ENCODE peak calls at places on chromosomes 12 and 14, in nine cellular contexts. L, T, C, I, G, E, D, O and R are unnamed samples.

GRCh38 chr12:96233941-96234461 is 39.8 kb downstream of the ELK3 start:
- DNase-seq in L (no peak), T (no peak), C (peak; percentile 29), I (no peak), G (peak; percentile 98), E (no peak), D (no peak), O (peak; percentile 97), R (peak; percentile 88)

GRCh38 chr14:92356677-92357076 is 33.7 kb downstream of the SLC24A4 start:
- DNase-seq in L (no peak), T (no peak), C (no peak), I (no peak), G (no peak), E (no peak), D (no peak), O (no peak), R (no peak)

GRCh38 chr14:68649461-68650189 is 143.2 kb downstream of the ZFP36L1 start:
- DNase-seq in L (no peak), T (no peak), C (no peak), I (no peak), G (no peak), E (no peak), D (no peak), O (no peak), R (no peak)

GRCh38 chr12:114869091-114869834 is 185.3 kb upstream of the TBX3 start:
- DNase-seq in L (no peak), T (no peak), C (no peak), I (no peak), G (no peak), E (no peak), D (no peak), O (peak; percentile 90), R (peak; percentile 90)

GRCh38 chr12:52093346-52093745 is 13.8 kb downstream of the SMIM41 start:
- DNase-seq in L (no peak), T (no peak), C (no peak), I (no peak), G (no peak), E (no peak), D (no peak), O (no peak), R (no peak)

GRCh38 chr14:99730876-99731351 is 46.8 kb downstream of the CYP46A1 start:
- DNase-seq in L (no peak), T (no peak), C (no peak), I (no peak), G (no peak), E (no peak), D (no peak), O (no peak), R (no peak)

GRCh38 chr14:104881369-104881979 is 16.4 kb downstream of the CEP170B start:
- DNase-seq in L (peak; percentile 3), T (no peak), C (no peak), I (no peak), G (no peak), E (no peak), D (no peak), O (no peak), R (no peak)

GRCh38 chr12:60072911-60073310 is 477.1 kb downstream of the SLC16A7 start:
- DNase-seq in L (no peak), T (no peak), C (peak; percentile 26), I (no peak), G (no peak), E (no peak), D (no peak), O (no peak), R (peak; percentile 86)

GRCh38 chr12:48285751-48286650 is 64.7 kb downstream of the ZNF641 start:
- DNase-seq in L (no peak), T (no peak), C (no peak), I (no peak), G (no peak), E (peak; percentile 45), D (no peak), O (no peak), R (no peak)

GRCh38 chr12:85829391-85829790 is 6.8 kb downstream of the RASSF9 start:
- DNase-seq in L (no peak), T (no peak), C (peak; percentile 57), I (no peak), G (no peak), E (no peak), D (no peak), O (no peak), R (no peak)

GRCh38 chr12:57560516-57560915 is 10.7 kb downstream of the KIF5A start:
- DNase-seq in L (no peak), T (no peak), C (no peak), I (no peak), G (no peak), E (no peak), D (no peak), O (no peak), R (no peak)

GRCh38 chr12:52197371-52198231 is 5.8 kb upstream of the KRT80 start:
- DNase-seq in L (no peak), T (no peak), C (no peak), I (no peak), G (no peak), E (no peak), D (no peak), O (no peak), R (peak; percentile 41)

GRCh38 chr14:57970175-57970574 is 104.3 kb upstream of the SLC35F4 start:
- DNase-seq in L (no peak), T (no peak), C (no peak), I (no peak), G (no peak), E (no peak), D (no peak), O (no peak), R (no peak)

GRCh38 chr12:132354982-132355680 is 25.7 kb upstream of the GALNT9 start:
- DNase-seq in L (no peak), T (no peak), C (no peak), I (no peak), G (no peak), E (no peak), D (no peak), O (no peak), R (no peak)

GRCh38 chr12:44839785-44840184 is 36.3 kb downstream of the NELL2 start:
- DNase-seq in L (no peak), T (no peak), C (no peak), I (no peak), G (no peak), E (no peak), D (no peak), O (no peak), R (no peak)

GRCh38 chr12:57434517-57435223 is at the start of gene INHBC:
- DNase-seq in L (no peak), T (no peak), C (no peak), I (no peak), G (no peak), E (no peak), D (no peak), O (no peak), R (no peak)

GRCh38 chr12:76037130-76038105 is 5.8 kb upstream of the PHLDA1 start:
- DNase-seq in L (peak; percentile 17), T (no peak), C (peak; percentile 34), I (no peak), G (peak; percentile 88), E (peak; percentile 40), D (no peak), O (peak; percentile 65), R (peak; percentile 84)

GRCh38 chr12:123957191-123957590 is 15.4 kb downstream of the CCDC92 start:
- DNase-seq in L (no peak), T (no peak), C (no peak), I (no peak), G (no peak), E (no peak), D (no peak), O (no peak), R (no peak)

GRCh38 chr14:28298156-28298555 is 468.4 kb upstream of the FOXG1 start:
- DNase-seq in L (no peak), T (no peak), C (no peak), I (no peak), G (no peak), E (no peak), D (no peak), O (no peak), R (no peak)

GRCh38 chr14:95488376-95489162 is 27.9 kb downstream of the SYNE3 start:
- DNase-seq in L (no peak), T (no peak), C (no peak), I (no peak), G (no peak), E (no peak), D (no peak), O (no peak), R (peak; percentile 25)